ENCODE peak calls at places on chromosomes 4 and X, in five cellular contexts. One of them, this sample, is unnamed.

GRCh38 chr4:6799091-6799490 is 16.6 kb downstream of the KIAA0232 start:
- DNase-seq in cardiac muscle cell: no peak
- DNase-seq in GF-D8: no peak
- DNase-seq in AG09309: no peak
- DNase-seq in HCT116: no peak
- DNase-seq in this sample: no peak

GRCh38 chrX:24575496-24575895 is 71.7 kb downstream of the PCYT1B start:
- DNase-seq in AG09309: no peak
- DNase-seq in HCT116: no peak
- DNase-seq in cardiac muscle cell: no peak
- DNase-seq in GF-D8: no peak
- DNase-seq in this sample: no peak

GRCh38 chr4:42344260-42344659 is 53.0 kb upstream of the SHISA3 start:
- DNase-seq in AG09309: no peak
- DNase-seq in GF-D8: no peak
- DNase-seq in cardiac muscle cell: no peak
- DNase-seq in HCT116: no peak
- DNase-seq in this sample: no peak

GRCh38 chr4:152369903-152370296 is 166.0 kb downstream of the FBXW7 start:
- DNase-seq in GF-D8: no peak
- DNase-seq in AG09309: no peak
- DNase-seq in HCT116: no peak
- DNase-seq in cardiac muscle cell: no peak
- DNase-seq in this sample: no peak

GRCh38 chr4:7364979-7365378 is 69.8 kb downstream of the PSAPL1 start:
- DNase-seq in cardiac muscle cell: peak; percentile 56
- DNase-seq in AG09309: no peak
- DNase-seq in HCT116: no peak
- DNase-seq in GF-D8: no peak
- DNase-seq in this sample: peak; percentile 27

GRCh38 chrX:9829308-9830267 is 43.4 kb downstream of the SHROOM2 start:
- DNase-seq in AG09309: peak; percentile 16
- DNase-seq in GF-D8: no peak
- DNase-seq in HCT116: peak; percentile 65
- DNase-seq in cardiac muscle cell: no peak
- DNase-seq in this sample: no peak

GRCh38 chrX:95382799-95383198 is 1301.8 kb upstream of the DIAPH2 start:
- DNase-seq in HCT116: no peak
- DNase-seq in cardiac muscle cell: no peak
- DNase-seq in GF-D8: no peak
- DNase-seq in AG09309: no peak
- DNase-seq in this sample: no peak

GRCh38 chrX:29466441-29466840 is 748.9 kb upstream of the MAGEB2 start:
- DNase-seq in cardiac muscle cell: no peak
- DNase-seq in HCT116: no peak
- DNase-seq in AG09309: no peak
- DNase-seq in GF-D8: no peak
- DNase-seq in this sample: no peak

GRCh38 chrX:13341491-13342101 is 21.7 kb upstream of the ATXN3L start:
- DNase-seq in AG09309: no peak
- DNase-seq in GF-D8: no peak
- DNase-seq in cardiac muscle cell: no peak
- DNase-seq in HCT116: no peak
- DNase-seq in this sample: no peak

GRCh38 chr4:147822128-147822527 is 90.2 kb downstream of the ARHGAP10 start:
- DNase-seq in AG09309: peak; percentile 56
- DNase-seq in GF-D8: peak; percentile 39
- DNase-seq in HCT116: no peak
- DNase-seq in cardiac muscle cell: peak; percentile 40
- DNase-seq in this sample: no peak

GRCh38 chr4:36285784-36286480 is 4.5 kb downstream of the DTHD1 start:
- DNase-seq in HCT116: peak; percentile 15
- DNase-seq in GF-D8: no peak
- DNase-seq in cardiac muscle cell: no peak
- DNase-seq in AG09309: no peak
- DNase-seq in this sample: no peak

GRCh38 chr4:22597471-22597870 is 81.6 kb upstream of the ADGRA3 start:
- DNase-seq in GF-D8: no peak
- DNase-seq in cardiac muscle cell: no peak
- DNase-seq in AG09309: no peak
- DNase-seq in HCT116: no peak
- DNase-seq in this sample: no peak

GRCh38 chr4:15929555-15929954 is 9.0 kb downstream of the FGFBP1 start:
- DNase-seq in cardiac muscle cell: no peak
- DNase-seq in GF-D8: no peak
- DNase-seq in AG09309: no peak
- DNase-seq in HCT116: no peak
- DNase-seq in this sample: no peak

GRCh38 chrX:66046612-66047235 is 6.8 kb upstream of the VSIG4 start:
- DNase-seq in GF-D8: peak; percentile 69
- DNase-seq in HCT116: no peak
- DNase-seq in cardiac muscle cell: no peak
- DNase-seq in AG09309: no peak
- DNase-seq in this sample: no peak

GRCh38 chr4:15348236-15348635 is 79.6 kb upstream of the C1QTNF7 start:
- DNase-seq in HCT116: no peak
- DNase-seq in cardiac muscle cell: no peak
- DNase-seq in AG09309: no peak
- DNase-seq in GF-D8: no peak
- DNase-seq in this sample: no peak

GRCh38 chr4:184444953-184445309 is 29.4 kb downstream of the IRF2 start:
- DNase-seq in HCT116: no peak
- DNase-seq in GF-D8: no peak
- DNase-seq in cardiac muscle cell: no peak
- DNase-seq in AG09309: no peak
- DNase-seq in this sample: no peak

GRCh38 chr4:186687263-186687662 is 36.4 kb downstream of the FAT1 start:
- DNase-seq in AG09309: no peak
- DNase-seq in HCT116: no peak
- DNase-seq in cardiac muscle cell: no peak
- DNase-seq in GF-D8: no peak
- DNase-seq in this sample: no peak

GRCh38 chr4:51831133-51831532 is 11.8 kb upstream of the DCUN1D4 start:
- DNase-seq in HCT116: peak; percentile 36
- DNase-seq in GF-D8: no peak
- DNase-seq in cardiac muscle cell: peak; percentile 67
- DNase-seq in AG09309: no peak
- DNase-seq in this sample: peak; percentile 16

GRCh38 chr4:165520071-165520470 is 141.3 kb downstream of the CPE start:
- DNase-seq in AG09309: no peak
- DNase-seq in HCT116: no peak
- DNase-seq in GF-D8: no peak
- DNase-seq in cardiac muscle cell: no peak
- DNase-seq in this sample: no peak

GRCh38 chrX:39759526-39760224 is 338.1 kb downstream of the BCOR start:
- DNase-seq in AG09309: no peak
- DNase-seq in cardiac muscle cell: peak; percentile 43
- DNase-seq in HCT116: no peak
- DNase-seq in GF-D8: no peak
- DNase-seq in this sample: no peak

GRCh38 chrX:104335765-104336164 is 81.0 kb upstream of the ESX1 start:
- DNase-seq in HCT116: no peak
- DNase-seq in GF-D8: no peak
- DNase-seq in cardiac muscle cell: no peak
- DNase-seq in AG09309: peak; percentile 68
- DNase-seq in this sample: no peak

GRCh38 chr4:154485127-154485773 is 6.3 kb downstream of the DCHS2 start:
- DNase-seq in cardiac muscle cell: peak; percentile 11
- DNase-seq in GF-D8: no peak
- DNase-seq in AG09309: no peak
- DNase-seq in HCT116: no peak
- DNase-seq in this sample: no peak

GRCh38 chr4:61223385-61223784 is 23.3 kb downstream of the ADGRL3 start:
- DNase-seq in cardiac muscle cell: no peak
- DNase-seq in HCT116: no peak
- DNase-seq in GF-D8: no peak
- DNase-seq in AG09309: no peak
- DNase-seq in this sample: no peak

GRCh38 chr4:72918362-72918761 is 151.2 kb downstream of the COX18 start:
- DNase-seq in AG09309: no peak
- DNase-seq in cardiac muscle cell: no peak
- DNase-seq in GF-D8: no peak
- DNase-seq in HCT116: no peak
- DNase-seq in this sample: no peak

GRCh38 chrX:140762061-140762460 is 52.5 kb downstream of the LINC00632 start:
- DNase-seq in GF-D8: no peak
- DNase-seq in cardiac muscle cell: peak; percentile 67
- DNase-seq in HCT116: no peak
- DNase-seq in AG09309: no peak
- DNase-seq in this sample: peak; percentile 11

GRCh38 chrX:78123190-78123589 is 16.3 kb downstream of the TAF9B start:
- DNase-seq in HCT116: no peak
- DNase-seq in cardiac muscle cell: no peak
- DNase-seq in GF-D8: no peak
- DNase-seq in AG09309: no peak
- DNase-seq in this sample: no peak

GRCh38 chrX:13266641-13267420 is 53.0 kb downstream of the ATXN3L start:
- DNase-seq in cardiac muscle cell: no peak
- DNase-seq in GF-D8: no peak
- DNase-seq in HCT116: no peak
- DNase-seq in AG09309: no peak
- DNase-seq in this sample: no peak

GRCh38 chrX:71143508-71143907 is 1.1 kb upstream of the NLGN3 start:
- DNase-seq in GF-D8: no peak
- DNase-seq in cardiac muscle cell: no peak
- DNase-seq in AG09309: no peak
- DNase-seq in HCT116: no peak
- DNase-seq in this sample: no peak

GRCh38 chr4:160238790-160239189 is 1135.9 kb downstream of the RAPGEF2 start:
- DNase-seq in HCT116: no peak
- DNase-seq in GF-D8: no peak
- DNase-seq in AG09309: no peak
- DNase-seq in cardiac muscle cell: no peak
- DNase-seq in this sample: no peak

GRCh38 chrX:84170931-84171330 is 17.1 kb downstream of the RPS6KA6 start:
- DNase-seq in cardiac muscle cell: no peak
- DNase-seq in AG09309: no peak
- DNase-seq in GF-D8: no peak
- DNase-seq in HCT116: no peak
- DNase-seq in this sample: no peak

GRCh38 chr4:131388277-131388676 is 1760.8 kb upstream of the PCDH10 start:
- DNase-seq in cardiac muscle cell: no peak
- DNase-seq in AG09309: no peak
- DNase-seq in GF-D8: no peak
- DNase-seq in HCT116: no peak
- DNase-seq in this sample: no peak

GRCh38 chr4:110667670-110668069 is 44.8 kb upstream of the PITX2 start:
- DNase-seq in AG09309: no peak
- DNase-seq in cardiac muscle cell: no peak
- DNase-seq in HCT116: no peak
- DNase-seq in GF-D8: no peak
- DNase-seq in this sample: no peak

GRCh38 chr4:24801136-24801855 is 5.9 kb downstream of the SOD3 start:
- DNase-seq in GF-D8: no peak
- DNase-seq in HCT116: no peak
- DNase-seq in cardiac muscle cell: no peak
- DNase-seq in AG09309: no peak
- DNase-seq in this sample: no peak

GRCh38 chrX:129957241-129958099 is 25.0 kb upstream of the BCORL1 start:
- DNase-seq in cardiac muscle cell: peak; percentile 60
- DNase-seq in HCT116: peak; percentile 15
- DNase-seq in GF-D8: peak; percentile 69
- DNase-seq in AG09309: no peak
- DNase-seq in this sample: peak; percentile 54

GRCh38 chrX:135931644-135932487 is 38.4 kb downstream of the SAGE1 start:
- DNase-seq in GF-D8: no peak
- DNase-seq in cardiac muscle cell: peak; percentile 59
- DNase-seq in HCT116: peak; percentile 6
- DNase-seq in AG09309: peak; percentile 10
- DNase-seq in this sample: peak; percentile 54

GRCh38 chrX:29419774-29420553 is 795.4 kb upstream of the MAGEB2 start:
- DNase-seq in HCT116: peak; percentile 21
- DNase-seq in cardiac muscle cell: no peak
- DNase-seq in AG09309: no peak
- DNase-seq in GF-D8: no peak
- DNase-seq in this sample: no peak

This sample was measured in NCI-H774.